ENCODE peak calls at places on chromosomes 11 and 22, in four cellular contexts. J is colonic mucosa, T is cardiac fibroblast, G is astrocyte of the spinal cord. V is an unnamed sample.

GRCh38 chr11:59754494-59754858 is 700 bp upstream of the STX3 start:
- DNase-seq in J (peak; percentile 37), T (no peak), G (peak; percentile 29), V (no peak)

GRCh38 chr11:12201016-12201985 is 90.9 kb downstream of the MICAL2 start:
- DNase-seq in J (no peak), G (peak; percentile 94), T (peak; percentile 98), V (peak; percentile 83)

GRCh38 chr22:44331881-44332714 is 19.3 kb upstream of the SHISAL1 start:
- DNase-seq in G (no peak), J (no peak), T (peak; percentile 60), V (no peak)

GRCh38 chr22:36413022-36413770 is 25.4 kb upstream of the MYH9 start:
- DNase-seq in G (no peak), J (no peak), T (no peak), V (no peak)

GRCh38 chr11:93500759-93501158 is 42.4 kb downstream of the SMCO4 start:
- DNase-seq in G (no peak), J (no peak), T (no peak), V (no peak)

GRCh38 chr11:120199613-120200012 is 11.2 kb upstream of the OAF start:
- DNase-seq in J (no peak), T (no peak), G (no peak), V (no peak)

GRCh38 chr22:38177926-38178604 is 3.6 kb downstream of the PLA2G6 start:
- DNase-seq in G (peak; percentile 81), T (peak; percentile 85), J (peak; percentile 67), V (peak; percentile 59)

GRCh38 chr11:34155057-34155758 is 49.8 kb downstream of the NAT10 start:
- DNase-seq in G (no peak), T (no peak), J (no peak), V (no peak)

GRCh38 chr11:58573451-58574104 is 2.1 kb downstream of the LPXN start:
- DNase-seq in J (peak; percentile 53), G (peak; percentile 68), T (peak; percentile 84), V (peak; percentile 56)

GRCh38 chr22:44326549-44326881 is 13.8 kb upstream of the SHISAL1 start:
- DNase-seq in J (no peak), G (no peak), T (no peak), V (no peak)

GRCh38 chr11:116375221-116375620 is 397.6 kb downstream of the BUD13 start:
- DNase-seq in T (no peak), J (no peak), G (no peak), V (no peak)

GRCh38 chr22:29431986-29432385 is 6.4 kb upstream of the RFPL1 start:
- DNase-seq in T (no peak), G (no peak), J (no peak), V (no peak)

GRCh38 chr11:70815485-70815832 is 417.1 kb downstream of the CTTN start:
- DNase-seq in T (no peak), J (no peak), G (no peak), V (no peak)

GRCh38 chr11:128946646-128947045 is 4.0 kb upstream of the TP53AIP1 start:
- DNase-seq in T (no peak), J (no peak), G (no peak), V (no peak)

GRCh38 chr11:119089319-119089718 is 4.6 kb downstream of the HMBS start:
- DNase-seq in G (no peak), T (no peak), J (no peak), V (no peak)

GRCh38 chr11:122723106-122723505 is 67.6 kb downstream of the UBASH3B start:
- DNase-seq in G (no peak), J (no peak), T (no peak), V (no peak)

GRCh38 chr11:62245271-62245753 is 3.3 kb downstream of the SCGB1D2 start:
- DNase-seq in T (peak; percentile 40), G (peak; percentile 33), J (peak; percentile 19), V (no peak)

GRCh38 chr11:32884770-32885384 is 7.7 kb upstream of the QSER1 start:
- DNase-seq in T (peak; percentile 41), J (no peak), G (no peak), V (no peak)

GRCh38 chr22:37213941-37214340 is 1.7 kb upstream of the SSTR3 start:
- DNase-seq in T (no peak), G (no peak), J (no peak), V (no peak)

GRCh38 chr22:30427871-30428270 is 2.3 kb downstream of the MTFP1 start:
- DNase-seq in J (no peak), G (no peak), T (no peak), V (no peak)

GRCh38 chr11:29214833-29215232 is 802.0 kb downstream of the KCNA4 start:
- DNase-seq in G (peak; percentile 9), J (no peak), T (no peak), V (peak; percentile 11)

GRCh38 chr11:15957234-15957633 is 399.1 kb downstream of the SOX6 start:
- DNase-seq in J (no peak), G (no peak), T (no peak), V (no peak)

GRCh38 chr22:40908895-40909294 is 42.3 kb upstream of the RBX1 start:
- DNase-seq in J (no peak), T (no peak), G (no peak), V (no peak)

GRCh38 chr11:21811572-21811971 is 381.3 kb upstream of the ANO5 start:
- DNase-seq in T (no peak), J (no peak), G (no peak), V (no peak)

GRCh38 chr22:19607198-19608113 is 83.2 kb upstream of the CLDN5 start:
- DNase-seq in G (no peak), T (peak; percentile 16), J (no peak), V (no peak)

GRCh38 chr22:32066820-32067219 is 23.8 kb downstream of the SLC5A1 start:
- DNase-seq in T (no peak), G (no peak), J (no peak), V (no peak)

GRCh38 chr22:45407793-45408192 is 5.6 kb downstream of the SMC1B start:
- DNase-seq in G (no peak), J (no peak), T (no peak), V (no peak)

GRCh38 chr22:45418770-45419138 is 5.3 kb downstream of the RIBC2 start:
- DNase-seq in J (no peak), G (no peak), T (no peak), V (no peak)

GRCh38 chr22:45413368-45414211 is at the start of the genes RIBC2 and SMC1B:
- DNase-seq in G (peak; percentile 79), T (peak; percentile 78), J (peak; percentile 90), V (peak; percentile 21)

GRCh38 chr22:45418056-45418769 is 4.7 kb downstream of the RIBC2 start:
- DNase-seq in T (no peak), J (no peak), G (no peak), V (no peak)

GRCh38 chr22:45413013-45413367 is 409 bp downstream of the SMC1B start:
- DNase-seq in T (no peak), J (no peak), G (no peak), V (no peak)
- H3K4me3 ChIP-seq in T (no peak overlapping the region), J (peak overlapping the region; percentile 40), G (no peak overlapping the region), V (peak overlapping the region; percentile 61)

GRCh38 chr22:42528591-42529307 is 9.2 kb upstream of the RRP7A start:
- DNase-seq in G (no peak), T (no peak), J (no peak), V (no peak)

GRCh38 chr22:42536166-42536565 is 16.6 kb upstream of the RRP7A start:
- DNase-seq in T (no peak), J (no peak), G (no peak), V (no peak)

GRCh38 chr22:42533638-42533977 is 14.0 kb upstream of the RRP7A start:
- DNase-seq in J (no peak), T (no peak), G (no peak), V (no peak)
- H3K4me3 ChIP-seq in J (no peak overlapping the region), T (no peak overlapping the region), G (no peak overlapping the region), V (no peak overlapping the region)

GRCh38 chr22:23564276-23564675 is 15.8 kb downstream of the IGLL1 start:
- DNase-seq in T (no peak), G (no peak), J (no peak), V (no peak)

GRCh38 chr22:23563111-23563510 is 17.0 kb downstream of the IGLL1 start:
- DNase-seq in G (no peak), J (no peak), T (no peak), V (no peak)

GRCh38 chr22:23565288-23565941 is 14.7 kb downstream of the IGLL1 start:
- DNase-seq in G (no peak), J (peak; percentile 28), T (peak; percentile 8), V (no peak)

GRCh38 chr22:23566716-23567475 is 13.2 kb downstream of the IGLL1 start:
- DNase-seq in G (no peak), J (no peak), T (no peak), V (no peak)

DNA sequence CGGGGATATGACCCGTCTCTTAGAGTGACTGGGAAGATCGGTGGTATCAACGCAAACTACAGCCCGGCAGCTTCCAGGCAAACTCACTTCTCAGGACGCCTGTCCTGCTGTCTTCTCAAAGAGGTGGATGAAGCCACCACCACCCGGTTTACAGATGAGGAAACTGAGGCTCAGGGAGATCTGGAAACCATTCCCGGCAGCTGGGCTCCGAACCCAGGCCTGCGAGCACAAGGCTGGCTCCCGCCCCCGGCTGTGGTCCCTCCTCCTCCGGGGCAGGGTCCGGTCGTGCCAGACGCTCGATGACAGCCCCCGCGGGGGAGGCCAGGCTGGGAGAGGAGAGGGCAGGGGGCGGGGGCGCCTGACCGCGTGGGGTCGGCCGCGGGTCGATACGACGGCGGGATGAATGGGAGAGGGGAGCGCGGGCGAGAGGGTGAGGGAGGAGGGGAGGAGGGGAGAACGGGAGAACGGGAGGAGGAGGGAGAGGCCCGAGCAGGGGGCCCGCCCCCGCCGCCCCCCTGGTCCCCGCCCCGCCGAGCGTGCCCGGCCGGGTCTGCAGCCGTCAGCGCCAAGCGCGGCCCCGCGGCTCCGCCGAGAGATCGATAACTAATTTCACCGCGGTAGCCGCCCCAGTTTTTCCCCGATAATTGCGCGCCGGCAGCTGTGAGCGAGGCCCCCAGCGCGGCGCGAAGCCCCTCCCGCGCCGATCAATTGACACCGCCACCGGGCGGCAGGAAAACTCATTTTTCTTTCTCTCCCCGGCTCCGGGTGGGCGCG is 14.0 kb downstream of the IGLL1 start:
- DNase-seq in G (no peak), J (no peak), T (no peak), V (no peak)
- H3K4me3 ChIP-seq in G (no peak overlapping the region), J (peak overlapping the region; percentile 27), T (peak overlapping the region; percentile 26), V (peak overlapping the region; percentile 39)

GRCh38 chr11:114033572-114033971 is 25.9 kb upstream of the ZBTB16 start:
- DNase-seq in G (no peak), T (no peak), J (no peak), V (no peak)

GRCh38 chr11:114036958-114037357 is 22.6 kb upstream of the ZBTB16 start:
- DNase-seq in T (no peak), J (no peak), G (no peak), V (no peak)

GRCh38 chr11:114034956-114035355 is 24.6 kb upstream of the ZBTB16 start:
- DNase-seq in J (no peak), G (no peak), T (no peak), V (no peak)

GRCh38 chr11:114039551-114039950 is 20.0 kb upstream of the ZBTB16 start:
- DNase-seq in J (no peak), G (no peak), T (no peak), V (no peak)

DNA sequence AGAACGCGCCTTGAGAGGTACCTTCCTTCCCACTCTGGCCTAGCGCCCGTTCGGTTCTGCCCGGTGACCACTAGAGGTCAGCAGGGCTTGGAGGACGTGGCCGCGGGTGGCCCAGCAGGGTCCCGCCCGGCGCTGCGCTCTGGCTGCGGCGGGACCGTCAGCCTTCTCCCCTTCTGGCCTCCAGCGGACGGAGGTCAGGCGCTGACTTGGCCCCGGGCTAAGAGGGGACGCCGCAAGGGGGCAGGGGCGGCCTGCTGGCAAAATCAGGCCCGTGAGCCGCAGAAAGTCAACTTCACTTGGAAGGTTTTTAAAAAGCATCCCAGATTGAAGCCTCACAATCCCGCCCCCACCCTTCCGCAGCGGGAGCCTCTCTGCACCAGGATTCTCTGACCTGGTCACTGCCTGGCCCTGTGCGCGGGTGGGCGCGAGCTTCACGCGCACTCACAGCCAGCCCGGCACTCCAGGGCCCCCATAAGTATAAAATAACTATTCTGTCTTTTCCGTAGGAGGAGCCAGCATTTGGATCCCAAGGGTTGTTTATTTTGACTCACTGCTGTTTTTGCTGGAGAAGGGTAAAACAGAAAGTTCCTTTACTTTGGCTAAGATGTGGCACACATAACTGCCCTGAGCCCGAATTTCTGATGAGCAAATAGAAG is 23.2 kb upstream of the ZBTB16 start:
- DNase-seq in J (peak; percentile 86), T (peak; percentile 88), G (peak; percentile 69), V (no peak)
- H3K4me3 ChIP-seq in J (peak overlapping the region; percentile 17), T (peak overlapping the region; percentile 27), G (peak overlapping the region; percentile 33), V (peak overlapping the region; percentile 35)

V was measured in skeletal muscle cell.